ENCODE peak calls at places on chromosomes 12 and 14, in eight cellular contexts. D is GM12864, Y is GM12865, R is K562, F is astrocyte of the spinal cord, H is A549, E is right lobe of liver, P is B cell. J is an unnamed sample.

GRCh38 chr14:23035303-23036164 is 834 bp upstream of the PSMB5 start:
- DNase-seq in D (no peak), Y (no peak), R (no peak), F (no peak), H (no peak), E (no peak), P (no peak), J (no peak)

GRCh38 chr12:81369175-81369574 is 291.3 kb downstream of the ACSS3 start:
- DNase-seq in D (no peak), Y (no peak), R (no peak), F (no peak), H (no peak), E (no peak), P (no peak), J (no peak)

GRCh38 chr12:127655691-127656090 is 611.3 kb upstream of the TMEM132C start:
- DNase-seq in D (no peak), Y (no peak), R (no peak), F (peak), H (no peak), E (no peak), P (no peak), J (no peak)

GRCh38 chr14:36580856-36581831 is 1.3 kb downstream of the NKX2-8 start:
- DNase-seq in D (no peak), Y (peak), R (no peak), F (peak), H (peak), E (no peak), P (no peak), J (no peak)

GRCh38 chr14:79510659-79511058 is 700.6 kb downstream of the DIO2 start:
- DNase-seq in D (no peak), Y (no peak), R (no peak), F (peak), H (no peak), E (no peak), P (no peak), J (no peak)

GRCh38 chr12:118537481-118537917 is 161.1 kb downstream of the SUDS3 start:
- DNase-seq in D (no peak), Y (no peak), R (no peak), F (no peak), H (no peak), E (no peak), P (no peak), J (no peak)

GRCh38 chr12:903055-903454 is 46.4 kb downstream of the RAD52 start:
- DNase-seq in D (no peak), Y (no peak), R (no peak), F (no peak), H (no peak), E (no peak), P (no peak), J (no peak)

GRCh38 chr12:92503029-92503931 is 199.5 kb upstream of the PLEKHG7 start:
- DNase-seq in D (peak), Y (peak), R (no peak), F (no peak), H (no peak), E (no peak), P (no peak), J (no peak)

GRCh38 chr14:93923586-93923985 is 3.6 kb upstream of the FAM181A start:
- DNase-seq in D (no peak), Y (no peak), R (no peak), F (no peak), H (no peak), E (no peak), P (no peak), J (no peak)

GRCh38 chr12:107522692-107523477 is 162.7 kb upstream of the PWP1 start:
- DNase-seq in D (no peak), Y (no peak), R (peak), F (no peak), H (no peak), E (no peak), P (no peak), J (peak)

GRCh38 chr14:99520571-99521081 is 39.4 kb downstream of the CCNK start:
- DNase-seq in D (no peak), Y (no peak), R (no peak), F (no peak), H (no peak), E (peak), P (no peak), J (no peak)

GRCh38 chr12:104632724-104633181 is 176.0 kb downstream of the CHST11 start:
- DNase-seq in D (no peak), Y (no peak), R (no peak), F (peak), H (no peak), E (no peak), P (no peak), J (no peak)

GRCh38 chr12:70847871-70848270 is 72.7 kb downstream of the PTPRR start:
- DNase-seq in D (no peak), Y (no peak), R (no peak), F (no peak), H (no peak), E (no peak), P (no peak), J (no peak)

GRCh38 chr12:57526477-57527126 is 4.0 kb downstream of the MBD6 start:
- DNase-seq in D (no peak), Y (no peak), R (no peak), F (no peak), H (no peak), E (no peak), P (no peak), J (no peak)

GRCh38 chr14:64818151-64818550 is 61.6 kb downstream of the SPTB start:
- DNase-seq in D (no peak), Y (no peak), R (no peak), F (no peak), H (no peak), E (no peak), P (no peak), J (no peak)

GRCh38 chr14:73743431-73743931 is 29.3 kb upstream of the PNMA1 start:
- DNase-seq in D (no peak), Y (peak), R (no peak), F (no peak), H (no peak), E (no peak), P (peak), J (no peak)

GRCh38 chr12:111393700-111394275 is 11.9 kb upstream of the SH2B3 start:
- DNase-seq in D (no peak), Y (no peak), R (no peak), F (no peak), H (no peak), E (peak), P (no peak), J (no peak)

GRCh38 chr12:71000255-71000654 is 79.7 kb upstream of the PTPRR start:
- DNase-seq in D (no peak), Y (no peak), R (no peak), F (no peak), H (no peak), E (no peak), P (no peak), J (no peak)

GRCh38 chr12:3748620-3749019 is 4.3 kb downstream of the CRACR2A start:
- DNase-seq in D (no peak), Y (no peak), R (no peak), F (no peak), H (no peak), E (no peak), P (no peak), J (no peak)

GRCh38 chr12:76586764-76587395 is 27.3 kb upstream of the OSBPL8 start:
- DNase-seq in D (peak), Y (peak), R (peak), F (peak), H (no peak), E (no peak), P (peak), J (no peak)

GRCh38 chr14:66056268-66056907 is 429.8 kb upstream of the CCDC196 start:
- DNase-seq in D (no peak), Y (no peak), R (no peak), F (no peak), H (no peak), E (no peak), P (no peak), J (no peak)

GRCh38 chr14:93936245-93936644 is 9.1 kb downstream of the FAM181A start:
- DNase-seq in D (no peak), Y (peak), R (peak), F (no peak), H (peak), E (no peak), P (peak), J (no peak)

GRCh38 chr14:37131205-37131604 is 41.2 kb downstream of the SLC25A21 start:
- DNase-seq in D (no peak), Y (no peak), R (no peak), F (no peak), H (no peak), E (no peak), P (no peak), J (no peak)

GRCh38 chr12:100404769-100405407 is 48.0 kb downstream of the SLC17A8 start:
- DNase-seq in D (peak), Y (peak), R (peak), F (peak), H (no peak), E (no peak), P (peak), J (no peak)

GRCh38 chr14:31842905-31843304 is 234.2 kb upstream of the ARHGAP5 start:
- DNase-seq in D (no peak), Y (no peak), R (no peak), F (no peak), H (no peak), E (no peak), P (no peak), J (no peak)

GRCh38 chr12:11685261-11685660 is 35.8 kb downstream of the ETV6 start:
- DNase-seq in D (no peak), Y (no peak), R (no peak), F (no peak), H (no peak), E (no peak), P (no peak), J (no peak)

GRCh38 chr12:78229491-78230209 is 399.0 kb downstream of the NAV3 start:
- DNase-seq in D (peak), Y (peak), R (peak), F (peak), H (peak), E (no peak), P (peak), J (no peak)

GRCh38 chr14:102232348-102232625 is 72.7 kb downstream of the MOK start:
- DNase-seq in D (no peak), Y (no peak), R (no peak), F (no peak), H (no peak), E (no peak), P (no peak), J (no peak)

GRCh38 chr12:28967426-28967825 is 181.7 kb upstream of the FAR2 start:
- DNase-seq in D (no peak), Y (no peak), R (no peak), F (no peak), H (no peak), E (no peak), P (no peak), J (no peak)

GRCh38 chr12:28961948-28962384 is 187.1 kb upstream of the FAR2 start:
- DNase-seq in D (no peak), Y (no peak), R (no peak), F (peak), H (no peak), E (no peak), P (no peak), J (no peak)

GRCh38 chr12:28966049-28966778 is 182.9 kb upstream of the FAR2 start:
- DNase-seq in D (no peak), Y (no peak), R (no peak), F (peak), H (no peak), E (no peak), P (no peak), J (no peak)

GRCh38 chr12:28958553-28959195 is 190.4 kb upstream of the FAR2 start:
- DNase-seq in D (no peak), Y (no peak), R (no peak), F (peak), H (no peak), E (no peak), P (no peak), J (no peak)

DNA sequence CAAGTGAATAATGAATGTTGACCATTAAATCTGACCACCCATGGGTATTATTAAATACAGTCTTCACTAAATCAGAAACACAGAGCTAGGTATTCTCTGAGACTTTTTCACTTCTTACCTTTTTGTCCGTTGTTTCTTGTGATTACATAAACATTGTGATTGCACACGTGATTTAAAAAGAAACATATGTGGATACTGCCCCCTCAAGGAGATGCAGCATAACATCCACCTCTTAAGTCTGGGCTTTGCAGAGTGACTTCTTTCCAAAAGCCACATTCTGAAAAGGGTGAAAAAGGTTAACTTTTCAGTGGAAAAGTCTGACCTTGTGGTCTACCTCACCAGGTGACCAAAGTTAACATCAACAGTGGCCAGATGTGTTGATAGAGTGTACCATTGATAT is 185.5 kb upstream of the FAR2 start:
- DNase-seq in D (no peak), Y (peak), R (no peak), F (peak), H (no peak), E (no peak), P (no peak), J (no peak)
- TF ChIP-seq CTCF in D (no peak), Y (peak), R (peak), F (peak), H (peak), E (no peak), P (no peak), J (peak)

GRCh38 chr14:76456200-76456599 is 80.3 kb downstream of the ESRRB start:
- DNase-seq in D (no peak), Y (peak), R (peak), F (no peak), H (peak), E (no peak), P (peak), J (no peak)
- TF ChIP-seq CTCF in D (peak), Y (peak), R (peak), F (peak), H (peak), E (peak), P (peak), J (peak)

DNA sequence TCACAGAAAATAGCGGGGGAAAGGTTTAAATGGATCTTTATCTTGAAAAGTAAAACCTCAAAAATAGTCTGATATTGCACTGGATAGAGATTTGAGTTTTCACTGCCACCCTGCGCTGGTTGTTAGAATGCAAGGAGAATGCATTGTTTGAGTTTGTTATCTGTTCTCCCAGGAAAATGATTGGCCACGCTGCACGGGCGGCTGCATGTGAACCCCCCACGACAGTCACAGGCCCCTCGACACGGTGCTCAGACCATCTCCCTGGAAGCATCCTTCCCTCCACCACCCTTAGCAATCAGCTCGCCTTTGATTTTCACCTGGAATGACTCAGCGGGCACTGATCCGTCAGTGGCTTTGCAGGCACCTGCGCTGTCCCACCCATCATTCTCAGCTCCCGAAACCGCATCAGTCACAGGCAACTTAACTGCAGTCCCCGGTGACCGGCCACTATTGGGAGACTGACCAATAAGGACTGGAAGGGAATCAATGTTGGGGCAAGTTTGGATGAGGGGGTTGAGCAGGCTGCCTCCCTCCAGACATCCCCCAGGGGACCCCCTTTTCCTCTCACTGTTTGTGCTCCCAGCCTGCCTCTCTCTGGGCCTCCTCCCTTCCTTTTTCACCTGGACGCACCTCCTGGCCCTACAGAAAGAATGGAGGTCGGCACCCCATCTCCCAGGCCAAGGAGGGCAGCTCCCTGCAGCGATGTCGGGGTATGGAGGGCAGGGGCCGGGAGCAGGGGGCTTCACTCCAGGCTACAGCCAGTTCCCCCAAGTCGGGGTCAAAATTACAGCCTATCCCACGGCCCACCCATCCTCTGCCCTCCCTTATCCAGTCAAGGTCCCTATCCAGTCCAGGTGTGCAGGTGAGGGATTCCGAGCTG is 28.5 kb upstream of the C14orf180 start:
- DNase-seq in D (no peak), Y (no peak), R (no peak), F (no peak), H (peak), E (no peak), P (no peak), J (peak)
- TF ChIP-seq CTCF in D (no peak), Y (no peak), R (peak), F (no peak), H (peak), E (no peak), P (no peak), J (no peak)

GRCh38 chr12:132427999-132428871 is 61.7 kb upstream of the FBRSL1 start:
- DNase-seq in D (no peak), Y (no peak), R (no peak), F (no peak), H (no peak), E (no peak), P (peak), J (no peak)
- TF ChIP-seq CTCF in D (no peak), Y (no peak), R (no peak), F (no peak), H (no peak), E (no peak), P (no peak), J (no peak)

GRCh38 chr14:49692895-49693737 is at the start of gene KLHDC1:
- DNase-seq in D (peak), Y (peak), R (peak), F (peak), H (peak), E (peak), P (peak), J (peak)
- TF ChIP-seq CTCF in D (no peak), Y (no peak), R (no peak), F (no peak), H (no peak), E (no peak), P (no peak), J (no peak)

GRCh38 chr12:2683283-2684025 is 111.3 kb upstream of the FKBP4 start:
- DNase-seq in D (no peak), Y (no peak), R (no peak), F (no peak), H (no peak), E (no peak), P (no peak), J (no peak)
- TF ChIP-seq CTCF in D (no peak), Y (no peak), R (no peak), F (no peak), H (no peak), E (no peak), P (no peak), J (no peak)

GRCh38 chr12:99045158-99045557 is 400.1 kb downstream of the APAF1 start:
- DNase-seq in D (no peak), Y (no peak), R (no peak), F (no peak), H (no peak), E (no peak), P (no peak), J (no peak)

GRCh38 chr12:99039367-99040120 is 394.5 kb downstream of the APAF1 start:
- DNase-seq in D (no peak), Y (no peak), R (no peak), F (no peak), H (no peak), E (no peak), P (no peak), J (no peak)

GRCh38 chr12:99043319-99043914 is 398.3 kb downstream of the APAF1 start:
- DNase-seq in D (peak), Y (peak), R (peak), F (peak), H (peak), E (peak), P (peak), J (peak)
- TF ChIP-seq CTCF in D (peak), Y (peak), R (peak), F (peak), H (peak), E (peak), P (peak), J (peak)

GRCh38 chr12:2691001-2691339 is 103.8 kb upstream of the FKBP4 start:
- DNase-seq in D (no peak), Y (peak), R (no peak), F (peak), H (no peak), E (no peak), P (peak), J (peak)
- TF ChIP-seq CTCF in D (peak), Y (no peak), R (no peak), F (peak), H (no peak), E (no peak), P (no peak), J (peak)

DNA sequence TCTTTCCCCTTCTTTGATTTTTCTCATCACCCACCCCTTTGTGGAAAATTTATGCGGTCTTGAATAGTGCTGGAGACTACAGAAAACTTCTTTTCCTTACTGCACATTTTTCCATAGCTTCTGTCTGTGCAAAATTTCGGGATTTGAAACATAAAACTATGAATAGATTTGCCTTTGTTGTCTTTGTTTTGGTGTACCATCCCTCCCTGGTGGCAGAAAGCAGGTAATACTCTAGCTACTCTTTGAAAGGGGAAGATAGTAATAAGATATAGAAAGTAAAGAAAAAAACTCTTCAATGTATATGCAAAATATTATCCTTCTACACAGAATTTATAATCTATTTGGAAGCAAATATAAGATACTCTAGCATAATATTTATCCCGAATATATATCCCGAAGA is 79.1 kb upstream of the LMO3 start:
- DNase-seq in D (no peak), Y (no peak), R (no peak), F (no peak), H (no peak), E (no peak), P (no peak), J (no peak)
- TF ChIP-seq CTCF in D (no peak), Y (peak), R (no peak), F (peak), H (no peak), E (peak), P (no peak), J (peak)